ENCODE peak calls at places on chromosome 5, in six cellular contexts. H is right lobe of liver, V is OCI-LY7, O is cardiac fibroblast, T is left ventricle myocardium inferior, Y is AG09309. M is an unnamed sample.

GRCh38 chr5:14906628-14907027 is 35.0 kb upstream of the ANKH start:
- DNase-seq in H (no peak), V (no peak), O (no peak), T (no peak), Y (no peak), M (no peak)

GRCh38 chr5:142924135-142924883 is 154.1 kb downstream of the ARHGAP26 start:
- DNase-seq in H (no peak), V (peak), O (peak), T (no peak), Y (no peak), M (no peak)

GRCh38 chr5:157241483-157241882 is 24.4 kb upstream of the CYFIP2 start:
- DNase-seq in H (no peak), V (no peak), O (no peak), T (no peak), Y (no peak), M (no peak)

GRCh38 chr5:179407191-179408175 is 62.2 kb upstream of the ADAMTS2 start:
- DNase-seq in H (no peak), V (no peak), O (peak), T (no peak), Y (peak), M (no peak)

GRCh38 chr5:125411163-125412050 is 665.0 kb upstream of the ZNF608 start:
- DNase-seq in H (no peak), V (peak), O (peak), T (no peak), Y (no peak), M (no peak)

GRCh38 chr5:139912804-139913203 is 117.2 kb downstream of the PSD2 start:
- DNase-seq in H (no peak), V (no peak), O (no peak), T (no peak), Y (no peak), M (no peak)

GRCh38 chr5:43661102-43661501 is 58.1 kb downstream of the NNT start:
- DNase-seq in H (no peak), V (peak), O (peak), T (no peak), Y (no peak), M (peak)

GRCh38 chr5:54807421-54807820 is 178.0 kb downstream of the ESM1 start:
- DNase-seq in H (no peak), V (no peak), O (peak), T (no peak), Y (no peak), M (no peak)

GRCh38 chr5:71937906-71938698 is 169.2 kb upstream of the MAP1B start:
- DNase-seq in H (no peak), V (no peak), O (no peak), T (no peak), Y (no peak), M (no peak)

GRCh38 chr5:59123595-59124561 is 541.0 kb downstream of the RAB3C start:
- DNase-seq in H (no peak), V (no peak), O (no peak), T (no peak), Y (no peak), M (no peak)

GRCh38 chr5:612498-613424 is 621 bp downstream of the CEP72 start:
- DNase-seq in H (no peak), V (peak), O (peak), T (no peak), Y (no peak), M (peak)

GRCh38 chr5:180176191-180176590 is 32.8 kb downstream of the RASGEF1C start:
- DNase-seq in H (no peak), V (no peak), O (no peak), T (no peak), Y (no peak), M (no peak)

GRCh38 chr5:40556811-40557210 is 122.9 kb upstream of the PTGER4 start:
- DNase-seq in H (no peak), V (no peak), O (no peak), T (no peak), Y (no peak), M (no peak)

GRCh38 chr5:81425569-81425968 is 31.6 kb upstream of the ACOT12 start:
- DNase-seq in H (no peak), V (peak), O (peak), T (no peak), Y (peak), M (no peak)

GRCh38 chr5:137921931-137922330 is 32.7 kb downstream of the PKD2L2 start:
- DNase-seq in H (no peak), V (no peak), O (peak), T (no peak), Y (no peak), M (no peak)

GRCh38 chr5:174794941-174795672 is 70.7 kb downstream of the MSX2 start:
- DNase-seq in H (no peak), V (no peak), O (peak), T (no peak), Y (peak), M (no peak)

GRCh38 chr5:134438641-134439621 is 27.2 kb upstream of the CDKN2AIPNL start:
- DNase-seq in H (peak), V (no peak), O (peak), T (peak), Y (peak), M (no peak)

GRCh38 chr5:102718819-102719218 is 36.3 kb upstream of the PAM start:
- DNase-seq in H (no peak), V (no peak), O (peak), T (no peak), Y (peak), M (no peak)

GRCh38 chr5:31235381-31235780 is 41.9 kb downstream of the CDH6 start:
- DNase-seq in H (no peak), V (peak), O (no peak), T (no peak), Y (no peak), M (no peak)

GRCh38 chr5:119743927-119744326 is 114.6 kb downstream of the FAM170A start:
- DNase-seq in H (no peak), V (peak), O (peak), T (no peak), Y (no peak), M (peak)

GRCh38 chr5:1293997-1294838 is 650 bp downstream of the TERT start:
- DNase-seq in H (no peak), V (peak), O (no peak), T (no peak), Y (no peak), M (no peak)

GRCh38 chr5:6713274-6714181 is at the start of gene TENT4A:
- DNase-seq in H (peak), V (no peak), O (peak), T (peak), Y (no peak), M (no peak)

GRCh38 chr5:72282878-72283277 is 37.2 kb downstream of the MRPS27 start:
- DNase-seq in H (no peak), V (no peak), O (peak), T (no peak), Y (no peak), M (no peak)

GRCh38 chr5:75156585-75156984 is 80.1 kb downstream of the ANKRD31 start:
- DNase-seq in H (no peak), V (no peak), O (peak), T (no peak), Y (no peak), M (no peak)
- TF ChIP-seq CTCF in H (no peak), V (peak), O (no peak), T (no peak), Y (peak), M (no peak)

DNA sequence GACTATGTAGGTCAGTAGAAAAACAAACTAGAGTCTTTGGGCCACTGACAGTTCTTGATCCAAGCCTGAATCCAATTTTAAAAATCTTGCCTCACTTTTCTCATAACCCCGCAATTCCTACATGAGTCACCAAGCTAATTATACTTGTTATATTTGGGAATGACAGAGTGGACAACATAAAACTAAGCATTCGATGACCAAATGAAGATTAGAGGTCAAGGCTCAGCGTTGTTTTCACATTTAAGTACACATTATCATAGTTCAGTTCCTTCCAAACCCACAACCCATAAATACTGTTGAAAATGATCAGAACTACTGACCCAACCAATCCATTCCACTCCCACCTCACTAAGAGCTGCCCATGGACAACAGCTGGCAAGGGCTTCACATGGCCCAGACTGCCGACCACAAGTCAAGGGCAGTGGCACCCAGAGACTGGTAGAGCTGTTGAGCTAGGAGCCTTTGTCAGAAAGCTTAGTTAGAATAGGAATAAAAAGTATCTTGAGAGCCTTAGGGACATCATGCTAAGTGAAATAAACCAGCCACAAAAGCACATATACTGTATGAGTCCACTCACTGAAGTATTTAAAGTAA is 64.2 kb downstream of the MYO10 start:
- DNase-seq in H (no peak), V (no peak), O (peak), T (no peak), Y (peak), M (no peak)
- TF ChIP-seq CTCF in H (no peak), V (no peak), O (no peak), T (no peak), Y (no peak), M (no peak)

DNA sequence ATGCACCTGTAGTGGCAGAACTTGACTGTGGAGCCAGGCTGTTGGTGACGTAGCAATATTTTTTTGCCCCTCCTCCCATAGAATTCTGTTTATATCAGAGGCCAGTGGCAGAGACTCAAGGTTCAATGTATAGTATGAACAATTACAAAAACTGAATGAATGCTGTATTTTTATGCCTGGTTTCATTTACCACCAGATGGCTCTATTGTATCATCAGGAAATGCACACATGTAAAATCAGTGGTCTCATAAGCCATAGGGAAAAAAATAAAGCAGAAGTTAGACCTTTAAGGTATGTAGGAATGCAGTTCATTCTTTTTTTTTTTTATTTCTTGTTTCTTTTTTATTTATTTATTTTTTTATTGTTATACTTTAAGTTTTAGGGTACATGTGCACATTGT is 43.6 kb downstream of the CCDC192 start:
- DNase-seq in H (no peak), V (peak), O (peak), T (no peak), Y (no peak), M (no peak)
- TF ChIP-seq CTCF in H (peak), V (peak), O (peak), T (peak), Y (peak), M (no peak)

DNA sequence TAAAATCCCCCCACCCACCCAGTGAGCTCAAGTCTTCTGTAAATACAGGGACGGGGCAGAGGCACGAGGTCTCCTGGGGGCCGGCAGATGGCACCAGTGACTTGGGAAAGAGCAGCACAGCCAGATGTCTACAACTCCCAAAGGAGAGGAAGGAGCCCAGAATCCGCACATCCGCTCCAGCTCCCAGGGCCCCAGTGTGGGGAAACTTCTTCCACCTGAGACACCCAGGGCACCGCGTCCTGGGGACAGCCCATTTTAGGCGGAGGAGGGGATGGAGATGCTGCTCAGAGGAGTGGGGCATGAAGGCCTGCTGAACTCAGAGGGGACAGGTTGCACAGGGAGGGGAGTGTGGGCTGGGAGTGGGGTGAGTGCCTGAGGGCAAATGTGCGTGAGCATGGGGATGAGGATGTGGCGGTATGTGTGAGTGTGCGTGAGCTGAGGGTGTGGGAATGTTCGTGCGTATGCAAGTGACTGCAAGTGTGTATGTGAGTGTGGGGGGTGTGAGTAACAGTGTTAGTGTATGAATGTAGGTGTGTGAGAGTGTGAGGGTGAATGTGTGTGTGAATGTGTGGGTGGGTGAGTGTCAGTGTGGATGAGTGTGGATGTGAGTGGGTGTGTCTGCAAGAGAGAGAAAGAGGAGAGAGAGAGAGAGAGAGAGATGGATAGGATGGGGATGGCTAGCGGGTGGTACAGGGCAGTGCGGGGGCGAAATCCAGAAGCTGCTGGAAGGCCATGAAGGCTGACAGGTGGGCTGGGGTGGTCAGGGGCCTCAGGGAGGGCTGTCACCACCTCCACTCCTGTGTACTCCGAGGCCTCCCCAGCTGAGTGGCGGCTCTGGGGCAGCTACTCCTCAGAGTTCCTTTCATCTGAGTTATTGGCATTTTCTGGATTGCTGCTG is 63.5 kb downstream of the DUSP1 start:
- DNase-seq in H (peak), V (peak), O (peak), T (no peak), Y (peak), M (peak)
- TF ChIP-seq CTCF in H (peak), V (peak), O (peak), T (peak), Y (peak), M (no peak)

GRCh38 chr5:170917113-170917512 is 55.3 kb downstream of the RANBP17 start:
- DNase-seq in H (no peak), V (no peak), O (peak), T (no peak), Y (no peak), M (no peak)
- TF ChIP-seq CTCF in H (no peak), V (peak), O (peak), T (no peak), Y (peak), M (no peak)

M was measured in endothelial cell.